ENCODE peak calls at places on chromosomes 3 and 15, in eight cellular contexts. O, Q, K, Y, I, F, S and J are unnamed samples.

GRCh38 chr3:156535798-156536197 is 19.1 kb downstream of the SSR3 start:
- DNase-seq in O (no peak), Q (no peak), K (no peak), Y (no peak), I (no peak), F (no peak), S (no peak), J (no peak)

GRCh38 chr3:69921651-69922050 is 77.9 kb upstream of the SAMMSON start:
- DNase-seq in O (no peak), Q (no peak), K (no peak), Y (no peak), I (no peak), F (no peak), S (no peak), J (no peak)

GRCh38 chr3:117473981-117474563 is 764.5 kb downstream of the TUSC7 start:
- DNase-seq in O (no peak), Q (no peak), K (no peak), Y (no peak), I (no peak), F (no peak), S (no peak), J (no peak)

GRCh38 chr3:196991581-196992460 is 23.2 kb upstream of the PIGZ start:
- DNase-seq in O (no peak), Q (no peak), K (no peak), Y (peak), I (no peak), F (no peak), S (no peak), J (no peak)

GRCh38 chr3:117348881-117349280 is 639.3 kb downstream of the TUSC7 start:
- DNase-seq in O (no peak), Q (no peak), K (no peak), Y (no peak), I (no peak), F (no peak), S (no peak), J (no peak)

GRCh38 chr3:171175840-171176239 is 149.3 kb upstream of the SLC2A2 start:
- DNase-seq in O (no peak), Q (no peak), K (no peak), Y (no peak), I (no peak), F (no peak), S (no peak), J (no peak)

GRCh38 chr3:59135091-59135490 is 85.3 kb upstream of the CFAP20DC start:
- DNase-seq in O (no peak), Q (no peak), K (no peak), Y (no peak), I (no peak), F (no peak), S (no peak), J (no peak)

GRCh38 chr15:96720251-96720650 is 389.8 kb downstream of the NR2F2 start:
- DNase-seq in O (no peak), Q (no peak), K (no peak), Y (no peak), I (no peak), F (no peak), S (no peak), J (no peak)

GRCh38 chr15:67225336-67225735 is 29.1 kb downstream of the AAGAB start:
- DNase-seq in O (no peak), Q (no peak), K (no peak), Y (no peak), I (no peak), F (peak), S (peak), J (no peak)

GRCh38 chr3:12810013-12810780 is 13.7 kb downstream of the CAND2 start:
- DNase-seq in O (peak), Q (peak), K (peak), Y (peak), I (peak), F (peak), S (peak), J (peak)

GRCh38 chr3:173660645-173661299 is 263.2 kb downstream of the NLGN1 start:
- DNase-seq in O (no peak), Q (no peak), K (no peak), Y (no peak), I (no peak), F (peak), S (peak), J (no peak)

GRCh38 chr3:194773216-194773615 is 87.5 kb downstream of the FAM43A start:
- DNase-seq in O (no peak), Q (no peak), K (peak), Y (no peak), I (no peak), F (no peak), S (no peak), J (no peak)

GRCh38 chr3:126153695-126154360 is 26.6 kb downstream of the ALDH1L1 start:
- DNase-seq in O (no peak), Q (no peak), K (no peak), Y (no peak), I (no peak), F (no peak), S (no peak), J (no peak)

GRCh38 chr3:119608591-119608990 is 10.9 kb downstream of the PLA1A start:
- DNase-seq in O (no peak), Q (no peak), K (no peak), Y (no peak), I (no peak), F (no peak), S (no peak), J (no peak)

GRCh38 chr3:119611664-119612063 is 14.0 kb downstream of the PLA1A start:
- DNase-seq in O (no peak), Q (no peak), K (no peak), Y (no peak), I (no peak), F (no peak), S (no peak), J (no peak)

GRCh38 chr3:119604878-119605277 is 7.2 kb downstream of the PLA1A start:
- DNase-seq in O (no peak), Q (no peak), K (no peak), Y (no peak), I (no peak), F (peak), S (peak), J (no peak)

GRCh38 chr3:119613201-119613600 is 15.5 kb downstream of the PLA1A start:
- DNase-seq in O (no peak), Q (no peak), K (no peak), Y (no peak), I (no peak), F (no peak), S (no peak), J (no peak)

GRCh38 chr3:119609301-119609700 is 11.6 kb downstream of the PLA1A start:
- DNase-seq in O (no peak), Q (no peak), K (no peak), Y (no peak), I (no peak), F (no peak), S (no peak), J (no peak)
- TF ChIP-seq CTCF in O (no peak), Q (no peak), K (no peak), Y (no peak), I (no peak), F (no peak), S (no peak), J (no peak)

GRCh38 chr3:141255864-141256263 is 24.2 kb downstream of the PXYLP1 start:
- DNase-seq in O (peak), Q (no peak), K (no peak), Y (no peak), I (no peak), F (no peak), S (peak), J (no peak)
- TF ChIP-seq CTCF in O (peak), Q (no peak), K (no peak), Y (no peak), I (no peak), F (no peak), S (peak), J (no peak)

DNA sequence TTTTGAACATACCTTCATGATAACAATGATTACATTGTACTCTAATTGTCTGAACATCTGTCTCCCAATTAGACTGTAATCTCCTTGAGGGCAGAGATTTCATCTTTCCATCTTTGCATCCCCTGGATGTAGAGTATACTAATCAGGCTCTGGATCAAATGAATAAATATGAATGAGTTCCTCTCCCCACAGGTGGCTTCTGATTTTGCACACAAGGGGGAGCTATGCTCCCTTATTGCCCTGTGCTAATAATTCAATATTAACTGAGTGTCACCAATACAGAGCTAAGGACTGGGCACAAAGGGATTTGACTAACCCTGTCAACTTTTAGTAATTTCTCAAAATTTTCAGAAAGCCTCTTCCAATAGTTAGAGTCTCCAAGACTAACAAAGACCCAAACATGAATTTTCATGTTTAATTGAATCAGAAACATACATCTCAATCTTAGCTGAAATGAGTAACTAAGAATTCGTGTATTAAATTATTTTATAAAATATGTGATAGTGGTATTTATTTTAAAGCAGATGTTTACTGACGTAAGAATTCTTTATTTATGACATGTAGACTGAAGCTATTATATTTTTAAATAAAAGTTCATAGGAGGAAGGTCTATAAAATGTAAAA is 3.0 kb downstream of the DUOXA1 start:
- DNase-seq in O (peak), Q (no peak), K (peak), Y (no peak), I (no peak), F (no peak), S (peak), J (no peak)
- TF ChIP-seq CTCF in O (peak), Q (no peak), K (peak), Y (peak), I (peak), F (peak), S (peak), J (no peak)

GRCh38 chr3:38247366-38248035 is 18.1 kb upstream of the SLC22A13 start:
- DNase-seq in O (no peak), Q (no peak), K (no peak), Y (no peak), I (no peak), F (peak), S (peak), J (no peak)
- TF ChIP-seq CTCF in O (no peak), Q (no peak), K (no peak), Y (no peak), I (no peak), F (peak), S (peak), J (no peak)

GRCh38 chr15:69338535-69339213 is 40.0 kb downstream of the PAQR5 start:
- DNase-seq in O (no peak), Q (no peak), K (no peak), Y (no peak), I (no peak), F (no peak), S (no peak), J (no peak)
- TF ChIP-seq CTCF in O (no peak), Q (no peak), K (no peak), Y (no peak), I (no peak), F (no peak), S (no peak), J (no peak)

DNA sequence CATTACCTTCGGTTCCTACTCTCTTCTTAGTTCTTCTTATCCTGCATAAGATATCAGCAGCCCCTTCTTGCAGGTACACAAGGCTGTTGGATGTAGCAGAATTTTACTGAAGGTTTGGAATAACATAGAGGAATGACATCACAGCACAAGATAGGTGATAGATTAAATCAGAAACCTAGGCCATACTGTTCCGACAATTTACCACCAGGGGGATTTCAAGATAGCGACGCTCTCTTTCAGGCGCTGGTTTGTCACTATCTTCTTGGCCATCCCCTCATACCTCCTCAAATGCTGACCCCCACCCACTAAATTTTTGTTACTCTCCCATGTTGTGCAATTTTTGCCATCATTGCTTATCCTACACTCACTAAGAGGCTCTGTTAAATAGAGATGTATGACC is 3.5 kb downstream of the SIDT1 start:
- DNase-seq in O (peak), Q (no peak), K (no peak), Y (no peak), I (no peak), F (no peak), S (no peak), J (no peak)
- TF ChIP-seq CTCF in O (no peak), Q (no peak), K (no peak), Y (no peak), I (no peak), F (no peak), S (no peak), J (no peak)

GRCh38 chr3:187713504-187713903 is 11.1 kb upstream of the RTP2 start:
- DNase-seq in O (peak), Q (no peak), K (no peak), Y (no peak), I (no peak), F (no peak), S (peak), J (no peak)

GRCh38 chr3:187706966-187707365 is 4.6 kb upstream of the RTP2 start:
- DNase-seq in O (no peak), Q (no peak), K (no peak), Y (no peak), I (no peak), F (no peak), S (peak), J (no peak)

GRCh38 chr3:187708696-187709095 is 6.3 kb upstream of the RTP2 start:
- DNase-seq in O (no peak), Q (no peak), K (no peak), Y (no peak), I (no peak), F (no peak), S (no peak), J (no peak)

GRCh38 chr3:187705164-187705563 is 2.8 kb upstream of the RTP2 start:
- DNase-seq in O (no peak), Q (no peak), K (no peak), Y (no peak), I (no peak), F (no peak), S (no peak), J (no peak)

GRCh38 chr3:187709155-187709554 is 6.8 kb upstream of the RTP2 start:
- DNase-seq in O (no peak), Q (no peak), K (no peak), Y (no peak), I (no peak), F (no peak), S (no peak), J (no peak)
- TF ChIP-seq CTCF in O (no peak), Q (no peak), K (no peak), Y (no peak), I (no peak), F (no peak), S (no peak), J (no peak)

GRCh38 chr3:134357914-134358811 is 16.1 kb downstream of the AMOTL2 start:
- DNase-seq in O (peak), Q (no peak), K (peak), Y (no peak), I (no peak), F (peak), S (peak), J (no peak)
- TF ChIP-seq CTCF in O (peak), Q (no peak), K (peak), Y (no peak), I (no peak), F (peak), S (peak), J (no peak)

GRCh38 chr3:124522226-124522625 is 208.0 kb upstream of the UMPS start:
- DNase-seq in O (no peak), Q (no peak), K (no peak), Y (no peak), I (no peak), F (no peak), S (no peak), J (no peak)

GRCh38 chr3:124530916-124531315 is 199.3 kb upstream of the UMPS start:
- DNase-seq in O (no peak), Q (no peak), K (no peak), Y (no peak), I (no peak), F (no peak), S (no peak), J (no peak)

GRCh38 chr3:124529826-124530571 is 200.3 kb upstream of the UMPS start:
- DNase-seq in O (no peak), Q (no peak), K (no peak), Y (no peak), I (no peak), F (no peak), S (no peak), J (no peak)

GRCh38 chr3:124532071-124532470 is 198.2 kb upstream of the UMPS start:
- DNase-seq in O (no peak), Q (no peak), K (no peak), Y (no peak), I (no peak), F (no peak), S (no peak), J (no peak)

DNA sequence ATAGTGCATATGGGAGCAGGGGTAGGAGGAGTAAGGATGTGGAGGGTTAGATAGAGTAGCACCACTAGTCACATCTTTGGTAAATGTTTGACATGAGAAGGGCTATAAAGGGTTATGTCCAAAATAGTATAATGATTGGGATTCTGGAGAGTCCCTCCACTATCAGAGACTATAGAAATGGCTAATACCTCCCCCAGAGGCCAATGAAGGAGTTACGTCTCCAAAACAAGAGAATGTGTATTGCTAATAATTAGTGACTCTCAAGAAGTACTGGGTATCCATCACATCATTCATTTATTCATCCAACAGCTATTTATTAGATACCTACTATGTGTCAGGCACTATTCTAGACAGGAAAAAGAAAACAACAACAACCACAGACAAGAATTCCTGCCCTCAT is 203.7 kb upstream of the UMPS start:
- DNase-seq in O (no peak), Q (no peak), K (no peak), Y (no peak), I (no peak), F (no peak), S (no peak), J (no peak)
- TF ChIP-seq CTCF in O (no peak), Q (no peak), K (no peak), Y (no peak), I (no peak), F (no peak), S (peak), J (no peak)